ENCODE peak calls at places on chromosomes 16 and 17, in ten cellular contexts. One of them, this sample, is unnamed.

GRCh38 chr17:74569001-74569391 is 1.7 kb upstream of the CD300H start:
- DNase-seq in heart right ventricle: no peak
- DNase-seq in HuH-7.5: no peak
- DNase-seq in AG09309: no peak
- DNase-seq in HS-5: no peak
- DNase-seq in brain microvascular endothelial cell: no peak
- DNase-seq in Daoy: no peak
- DNase-seq in left ventricle myocardium inferior: no peak
- DNase-seq in NCI-H1105: no peak
- DNase-seq in fibroblast of the aortic adventitia: no peak
- DNase-seq in this sample: no peak

GRCh38 chr17:37725601-37726146 is 19.2 kb downstream of the HNF1B start:
- DNase-seq in heart right ventricle: no peak
- DNase-seq in HuH-7.5: no peak
- DNase-seq in AG09309: no peak
- DNase-seq in HS-5: no peak
- DNase-seq in brain microvascular endothelial cell: no peak
- DNase-seq in Daoy: no peak
- DNase-seq in left ventricle myocardium inferior: no peak
- DNase-seq in NCI-H1105: no peak
- DNase-seq in fibroblast of the aortic adventitia: no peak
- DNase-seq in this sample: no peak

GRCh38 chr17:61647044-61647443 is 56.0 kb upstream of the NACA2 start:
- DNase-seq in heart right ventricle: no peak
- DNase-seq in HuH-7.5: no peak
- DNase-seq in AG09309: no peak
- DNase-seq in HS-5: peak; percentile 69
- DNase-seq in brain microvascular endothelial cell: peak; percentile 35
- DNase-seq in Daoy: peak; percentile 23
- DNase-seq in left ventricle myocardium inferior: no peak
- DNase-seq in NCI-H1105: no peak
- DNase-seq in fibroblast of the aortic adventitia: peak; percentile 74
- DNase-seq in this sample: peak; percentile 28

GRCh38 chr17:40087049-40087794 is 13.2 kb downstream of the NR1D1 start:
- DNase-seq in heart right ventricle: no peak
- DNase-seq in HuH-7.5: no peak
- DNase-seq in AG09309: no peak
- DNase-seq in HS-5: no peak
- DNase-seq in brain microvascular endothelial cell: no peak
- DNase-seq in Daoy: no peak
- DNase-seq in left ventricle myocardium inferior: no peak
- DNase-seq in NCI-H1105: no peak
- DNase-seq in fibroblast of the aortic adventitia: no peak
- DNase-seq in this sample: no peak

GRCh38 chr16:30116291-30117207 is 3.2 kb upstream of the GDPD3 start:
- DNase-seq in heart right ventricle: no peak
- DNase-seq in HuH-7.5: no peak
- DNase-seq in AG09309: no peak
- DNase-seq in HS-5: no peak
- DNase-seq in brain microvascular endothelial cell: no peak
- DNase-seq in Daoy: no peak
- DNase-seq in left ventricle myocardium inferior: no peak
- DNase-seq in NCI-H1105: no peak
- DNase-seq in fibroblast of the aortic adventitia: no peak
- DNase-seq in this sample: no peak

GRCh38 chr17:76737082-76737675 is at the start of gene SRSF2:
- DNase-seq in heart right ventricle: peak; percentile 98
- DNase-seq in HuH-7.5: peak; percentile 87
- DNase-seq in AG09309: peak; percentile 93
- DNase-seq in HS-5: peak; percentile 92
- DNase-seq in brain microvascular endothelial cell: peak; percentile 95
- DNase-seq in Daoy: peak; percentile 99
- DNase-seq in left ventricle myocardium inferior: peak; percentile 99
- DNase-seq in NCI-H1105: peak; percentile 97
- DNase-seq in fibroblast of the aortic adventitia: peak; percentile 99
- DNase-seq in this sample: peak; percentile 98

GRCh38 chr17:82030470-82031302 is 792 bp upstream of the RAC3 start:
- DNase-seq in heart right ventricle: peak; percentile 82
- DNase-seq in HuH-7.5: peak; percentile 92
- DNase-seq in AG09309: peak; percentile 38
- DNase-seq in HS-5: no peak
- DNase-seq in brain microvascular endothelial cell: peak; percentile 64
- DNase-seq in Daoy: peak; percentile 93
- DNase-seq in left ventricle myocardium inferior: peak; percentile 81
- DNase-seq in NCI-H1105: peak; percentile 69
- DNase-seq in fibroblast of the aortic adventitia: peak; percentile 79
- DNase-seq in this sample: peak; percentile 47

GRCh38 chr16:47503936-47504335 is 42.8 kb downstream of the PHKB start:
- DNase-seq in heart right ventricle: no peak
- DNase-seq in HuH-7.5: no peak
- DNase-seq in AG09309: no peak
- DNase-seq in HS-5: peak; percentile 4
- DNase-seq in brain microvascular endothelial cell: peak; percentile 19
- DNase-seq in Daoy: peak; percentile 58
- DNase-seq in left ventricle myocardium inferior: no peak
- DNase-seq in NCI-H1105: no peak
- DNase-seq in fibroblast of the aortic adventitia: no peak
- DNase-seq in this sample: no peak

GRCh38 chr17:1036845-1037237 is 39.9 kb downstream of the TIMM22 start:
- DNase-seq in heart right ventricle: no peak
- DNase-seq in HuH-7.5: no peak
- DNase-seq in AG09309: no peak
- DNase-seq in HS-5: no peak
- DNase-seq in brain microvascular endothelial cell: no peak
- DNase-seq in Daoy: no peak
- DNase-seq in left ventricle myocardium inferior: no peak
- DNase-seq in NCI-H1105: no peak
- DNase-seq in fibroblast of the aortic adventitia: no peak
- DNase-seq in this sample: no peak

GRCh38 chr17:82979718-82980117 is 99.7 kb upstream of the METRNL start:
- DNase-seq in heart right ventricle: no peak
- DNase-seq in HuH-7.5: no peak
- DNase-seq in AG09309: no peak
- DNase-seq in HS-5: no peak
- DNase-seq in brain microvascular endothelial cell: no peak
- DNase-seq in Daoy: no peak
- DNase-seq in left ventricle myocardium inferior: no peak
- DNase-seq in NCI-H1105: no peak
- DNase-seq in fibroblast of the aortic adventitia: no peak
- DNase-seq in this sample: no peak

GRCh38 chr17:57902800-57903759 is 52.1 kb downstream of the CUEDC1 start:
- DNase-seq in heart right ventricle: peak; percentile 81
- DNase-seq in HuH-7.5: peak; percentile 87
- DNase-seq in AG09309: peak; percentile 62
- DNase-seq in HS-5: peak; percentile 76
- DNase-seq in brain microvascular endothelial cell: peak; percentile 70
- DNase-seq in Daoy: peak; percentile 88
- DNase-seq in left ventricle myocardium inferior: peak; percentile 87
- DNase-seq in NCI-H1105: peak; percentile 20
- DNase-seq in fibroblast of the aortic adventitia: peak; percentile 87
- DNase-seq in this sample: peak; percentile 78

GRCh38 chr16:22787456-22788189 is 26.3 kb upstream of the HS3ST2 start:
- DNase-seq in heart right ventricle: no peak
- DNase-seq in HuH-7.5: no peak
- DNase-seq in AG09309: peak; percentile 88
- DNase-seq in HS-5: peak; percentile 24
- DNase-seq in brain microvascular endothelial cell: no peak
- DNase-seq in Daoy: peak; percentile 90
- DNase-seq in left ventricle myocardium inferior: no peak
- DNase-seq in NCI-H1105: no peak
- DNase-seq in fibroblast of the aortic adventitia: peak; percentile 12
- DNase-seq in this sample: peak; percentile 57

GRCh38 chr16:24685539-24686432 is 43.7 kb upstream of the TNRC6A start:
- DNase-seq in heart right ventricle: peak; percentile 69
- DNase-seq in HuH-7.5: no peak
- DNase-seq in AG09309: peak; percentile 25
- DNase-seq in HS-5: no peak
- DNase-seq in brain microvascular endothelial cell: peak; percentile 85
- DNase-seq in Daoy: peak; percentile 69
- DNase-seq in left ventricle myocardium inferior: peak; percentile 53
- DNase-seq in NCI-H1105: no peak
- DNase-seq in fibroblast of the aortic adventitia: peak; percentile 79
- DNase-seq in this sample: peak; percentile 43

GRCh38 chr16:85357323-85357722 is 245.1 kb upstream of the CIBAR2 start:
- DNase-seq in heart right ventricle: no peak
- DNase-seq in HuH-7.5: no peak
- DNase-seq in AG09309: no peak
- DNase-seq in HS-5: no peak
- DNase-seq in brain microvascular endothelial cell: no peak
- DNase-seq in Daoy: no peak
- DNase-seq in left ventricle myocardium inferior: no peak
- DNase-seq in NCI-H1105: no peak
- DNase-seq in fibroblast of the aortic adventitia: no peak
- DNase-seq in this sample: no peak

GRCh38 chr17:65013613-65014391 is 42.7 kb downstream of the GNA13 start:
- DNase-seq in heart right ventricle: no peak
- DNase-seq in HuH-7.5: no peak
- DNase-seq in AG09309: peak; percentile 74
- DNase-seq in HS-5: no peak
- DNase-seq in brain microvascular endothelial cell: peak; percentile 84
- DNase-seq in Daoy: peak; percentile 69
- DNase-seq in left ventricle myocardium inferior: no peak
- DNase-seq in NCI-H1105: no peak
- DNase-seq in fibroblast of the aortic adventitia: peak; percentile 89
- DNase-seq in this sample: peak; percentile 76

GRCh38 chr16:6446370-6446769 is 886.3 kb upstream of the RBFOX1 start:
- DNase-seq in heart right ventricle: no peak
- DNase-seq in HuH-7.5: no peak
- DNase-seq in AG09309: no peak
- DNase-seq in HS-5: no peak
- DNase-seq in brain microvascular endothelial cell: no peak
- DNase-seq in Daoy: no peak
- DNase-seq in left ventricle myocardium inferior: no peak
- DNase-seq in NCI-H1105: no peak
- DNase-seq in fibroblast of the aortic adventitia: no peak
- DNase-seq in this sample: no peak

GRCh38 chr17:76414334-76415295 is 30.2 kb downstream of the SPHK1 start:
- DNase-seq in heart right ventricle: peak; percentile 80
- DNase-seq in HuH-7.5: no peak
- DNase-seq in AG09309: no peak
- DNase-seq in HS-5: no peak
- DNase-seq in brain microvascular endothelial cell: no peak
- DNase-seq in Daoy: no peak
- DNase-seq in left ventricle myocardium inferior: peak; percentile 89
- DNase-seq in NCI-H1105: peak; percentile 79
- DNase-seq in fibroblast of the aortic adventitia: peak; percentile 85
- DNase-seq in this sample: no peak

GRCh38 chr17:79022507-79022991 is 1.4 kb upstream of the C1QTNF1 start:
- DNase-seq in heart right ventricle: peak; percentile 69
- DNase-seq in HuH-7.5: no peak
- DNase-seq in AG09309: no peak
- DNase-seq in HS-5: no peak
- DNase-seq in brain microvascular endothelial cell: no peak
- DNase-seq in Daoy: no peak
- DNase-seq in left ventricle myocardium inferior: peak; percentile 81
- DNase-seq in NCI-H1105: no peak
- DNase-seq in fibroblast of the aortic adventitia: peak; percentile 87
- DNase-seq in this sample: no peak

GRCh38 chr17:63945851-63946439 is 13.8 kb upstream of the CD79B start:
- DNase-seq in heart right ventricle: no peak
- DNase-seq in HuH-7.5: no peak
- DNase-seq in AG09309: no peak
- DNase-seq in HS-5: no peak
- DNase-seq in brain microvascular endothelial cell: no peak
- DNase-seq in Daoy: no peak
- DNase-seq in left ventricle myocardium inferior: no peak
- DNase-seq in NCI-H1105: no peak
- DNase-seq in fibroblast of the aortic adventitia: no peak
- DNase-seq in this sample: no peak

GRCh38 chr16:54277845-54278703 is 8.5 kb downstream of the IRX3 start:
- DNase-seq in heart right ventricle: no peak
- DNase-seq in HuH-7.5: no peak
- DNase-seq in AG09309: no peak
- DNase-seq in HS-5: no peak
- DNase-seq in brain microvascular endothelial cell: no peak
- DNase-seq in Daoy: no peak
- DNase-seq in left ventricle myocardium inferior: no peak
- DNase-seq in NCI-H1105: no peak
- DNase-seq in fibroblast of the aortic adventitia: no peak
- DNase-seq in this sample: no peak

GRCh38 chr16:22235839-22236745 is 30.0 kb downstream of the EEF2K start:
- DNase-seq in heart right ventricle: no peak
- DNase-seq in HuH-7.5: no peak
- DNase-seq in AG09309: no peak
- DNase-seq in HS-5: no peak
- DNase-seq in brain microvascular endothelial cell: no peak
- DNase-seq in Daoy: no peak
- DNase-seq in left ventricle myocardium inferior: peak; percentile 23
- DNase-seq in NCI-H1105: no peak
- DNase-seq in fibroblast of the aortic adventitia: peak; percentile 65
- DNase-seq in this sample: no peak

GRCh38 chr17:57603978-57604377 is 141.1 kb downstream of the CCDC182 start:
- DNase-seq in heart right ventricle: no peak
- DNase-seq in HuH-7.5: no peak
- DNase-seq in AG09309: no peak
- DNase-seq in HS-5: no peak
- DNase-seq in brain microvascular endothelial cell: no peak
- DNase-seq in Daoy: no peak
- DNase-seq in left ventricle myocardium inferior: no peak
- DNase-seq in NCI-H1105: no peak
- DNase-seq in fibroblast of the aortic adventitia: no peak
- DNase-seq in this sample: no peak

GRCh38 chr16:88784074-88784855 is 755 bp downstream of the PIEZO1 start:
- DNase-seq in heart right ventricle: peak; percentile 79
- DNase-seq in HuH-7.5: peak; percentile 91
- DNase-seq in AG09309: no peak
- DNase-seq in HS-5: no peak
- DNase-seq in brain microvascular endothelial cell: peak; percentile 45
- DNase-seq in Daoy: peak; percentile 82
- DNase-seq in left ventricle myocardium inferior: peak; percentile 73
- DNase-seq in NCI-H1105: no peak
- DNase-seq in fibroblast of the aortic adventitia: peak; percentile 85
- DNase-seq in this sample: peak; percentile 76